ENCODE peak calls at places on chromosomes 1 and 21, in nine cellular contexts. W is breast epithelium; A is cardiac muscle cell; Z is fibroblast of the aortic adventitia; U is endothelial cell; S is CD4-positive, alpha-beta T cell; J is sigmoid colon; B is GM12865; I is AG04450. E is an unnamed sample.

GRCh38 chr1:228980232-228980969 is 245.1 kb downstream of the RHOU start:
- DNase-seq in W (no peak), A (no peak), Z (no peak), U (no peak), S (no peak), J (no peak), B (no peak), I (no peak), E (no peak)

GRCh38 chr1:210724768-210725167 is 396.1 kb downstream of the HHAT start:
- DNase-seq in W (no peak), A (no peak), Z (no peak), U (no peak), S (no peak), J (no peak), B (no peak), I (no peak), E (no peak)

GRCh38 chr1:15736035-15736665 is at the start of gene SLC25A34:
- DNase-seq in W (no peak), A (no peak), Z (no peak), U (no peak), S (no peak), J (no peak), B (no peak), I (no peak), E (no peak)

GRCh38 chr1:150516050-150516591 is 569 bp downstream of the FALEC start:
- DNase-seq in W (no peak), A (no peak), Z (peak), U (no peak), S (no peak), J (no peak), B (peak), I (no peak), E (no peak)

GRCh38 chr1:242847390-242847993 is 323.0 kb upstream of the PLD5 start:
- DNase-seq in W (no peak), A (peak), Z (peak), U (peak), S (no peak), J (no peak), B (peak), I (no peak), E (no peak)

GRCh38 chr1:204426035-204426436 is 14.4 kb upstream of the PPP1R15B start:
- DNase-seq in W (no peak), A (no peak), Z (peak), U (no peak), S (no peak), J (no peak), B (no peak), I (no peak), E (no peak)

GRCh38 chr1:8962812-8963669 is 17.4 kb downstream of the CA6 start:
- DNase-seq in W (no peak), A (peak), Z (peak), U (peak), S (peak), J (no peak), B (peak), I (no peak), E (no peak)

GRCh38 chr1:7095343-7095964 is 310.2 kb downstream of the CAMTA1 start:
- DNase-seq in W (no peak), A (no peak), Z (no peak), U (no peak), S (no peak), J (no peak), B (no peak), I (no peak), E (no peak)

GRCh38 chr1:232111616-232112015 is 485.0 kb downstream of the DISC1 start:
- DNase-seq in W (no peak), A (no peak), Z (peak), U (no peak), S (no peak), J (no peak), B (no peak), I (no peak), E (no peak)

GRCh38 chr1:100325415-100326324 is 26.6 kb upstream of the CDC14A start:
- DNase-seq in W (no peak), A (no peak), Z (no peak), U (no peak), S (no peak), J (no peak), B (no peak), I (no peak), E (no peak)

GRCh38 chr21:44800103-44800502 is 1.5 kb downstream of the UBE2G2 start:
- DNase-seq in W (no peak), A (peak), Z (peak), U (peak), S (no peak), J (no peak), B (peak), I (no peak), E (no peak)

GRCh38 chr1:64955093-64956066 is 11.0 kb downstream of the JAK1 start:
- DNase-seq in W (no peak), A (no peak), Z (no peak), U (no peak), S (peak), J (no peak), B (no peak), I (no peak), E (no peak)
- TF ChIP-seq CTCF in W (no peak), A (no peak), Z (no peak), U (no peak), S (no peak), J (no peak), B (no peak), I (no peak), E (no peak)

GRCh38 chr1:59775480-59775879 is 39.3 kb upstream of the HOOK1 start:
- DNase-seq in W (no peak), A (no peak), Z (no peak), U (no peak), S (no peak), J (no peak), B (no peak), I (no peak), E (no peak)

GRCh38 chr1:59776960-59777852 is 37.5 kb upstream of the HOOK1 start:
- DNase-seq in W (no peak), A (no peak), Z (peak), U (no peak), S (no peak), J (no peak), B (no peak), I (no peak), E (no peak)

GRCh38 chr1:59779949-59780348 is 34.8 kb upstream of the HOOK1 start:
- DNase-seq in W (no peak), A (no peak), Z (no peak), U (no peak), S (no peak), J (no peak), B (no peak), I (no peak), E (no peak)
- TF ChIP-seq CTCF in W (no peak), A (no peak), Z (no peak), U (peak), S (no peak), J (no peak), B (peak), I (no peak), E (no peak)

GRCh38 chr1:109644670-109645069 is 11.2 kb upstream of the GSTM4 start:
- DNase-seq in W (no peak), A (no peak), Z (no peak), U (no peak), S (no peak), J (no peak), B (no peak), I (no peak), E (no peak)

GRCh38 chr1:109653286-109653685 is 2.6 kb upstream of the GSTM4 start:
- DNase-seq in W (no peak), A (no peak), Z (no peak), U (no peak), S (no peak), J (no peak), B (no peak), I (no peak), E (no peak)

GRCh38 chr1:109652446-109652845 is 3.5 kb upstream of the GSTM4 start:
- DNase-seq in W (no peak), A (no peak), Z (no peak), U (no peak), S (no peak), J (no peak), B (no peak), I (no peak), E (no peak)

GRCh38 chr1:109650609-109651008 is 5.3 kb upstream of the GSTM4 start:
- DNase-seq in W (no peak), A (no peak), Z (peak), U (no peak), S (no peak), J (no peak), B (no peak), I (no peak), E (no peak)

DNA sequence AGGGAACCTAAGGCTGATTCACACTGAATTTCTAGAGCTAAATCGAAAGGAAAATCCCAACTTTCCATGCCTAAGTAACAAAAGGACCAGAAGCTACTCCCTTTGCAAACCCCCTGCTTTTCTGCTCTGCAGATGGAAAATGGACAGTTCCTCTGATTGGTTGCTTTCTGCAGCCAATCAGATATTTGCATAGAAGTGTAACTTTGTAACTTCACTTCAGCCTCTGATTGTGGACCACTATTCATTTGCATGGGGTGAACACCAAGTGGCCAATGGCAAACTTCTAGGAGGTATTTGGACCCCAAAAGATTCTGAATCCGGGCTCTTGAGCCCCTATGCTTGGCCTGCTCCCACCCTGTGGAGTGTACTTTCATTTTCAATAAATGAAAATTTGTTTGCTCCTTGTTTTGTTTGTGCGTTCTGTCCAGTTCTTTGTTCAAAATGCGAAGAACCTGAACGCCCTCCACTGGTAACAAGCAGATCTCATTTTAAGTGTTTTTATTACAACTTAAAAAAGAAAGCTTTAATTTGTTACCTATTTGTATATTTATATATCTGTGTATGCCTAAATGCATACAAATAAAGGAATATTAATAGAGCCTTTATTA is 6.4 kb upstream of the GSTM4 start:
- DNase-seq in W (no peak), A (no peak), Z (peak), U (no peak), S (no peak), J (no peak), B (peak), I (no peak), E (no peak)
- TF ChIP-seq CTCF in W (no peak), A (peak), Z (peak), U (no peak), S (no peak), J (no peak), B (peak), I (peak), E (peak)

DNA sequence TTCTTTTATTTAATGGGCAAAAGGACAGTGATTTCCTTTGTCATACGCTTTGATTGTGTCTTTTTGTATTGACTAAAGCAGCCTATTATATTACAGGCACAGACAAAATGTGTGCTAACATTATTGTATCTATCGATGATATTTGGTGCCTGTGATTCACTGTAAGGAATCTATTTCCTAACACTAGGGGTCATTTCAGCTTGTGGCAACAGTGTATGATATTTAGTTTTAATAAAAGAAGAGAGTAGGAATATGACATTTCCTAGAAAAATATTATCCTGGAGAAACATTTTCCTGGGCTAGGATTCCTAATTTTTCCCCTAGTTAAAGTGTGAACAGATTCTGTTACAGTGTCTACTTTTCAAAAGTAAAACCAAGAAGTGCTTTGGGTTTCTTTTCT is 42.8 kb downstream of the TYW3 start:
- DNase-seq in W (no peak), A (no peak), Z (no peak), U (no peak), S (no peak), J (no peak), B (no peak), I (no peak), E (no peak)
- TF ChIP-seq CTCF in W (no peak), A (no peak), Z (no peak), U (no peak), S (no peak), J (no peak), B (no peak), I (peak), E (peak)

GRCh38 chr1:162694911-162695310 is 62.6 kb downstream of the DDR2 start:
- DNase-seq in W (no peak), A (no peak), Z (no peak), U (no peak), S (no peak), J (no peak), B (no peak), I (no peak), E (no peak)

GRCh38 chr1:162696286-162696862 is 64.1 kb downstream of the DDR2 start:
- DNase-seq in W (peak), A (peak), Z (peak), U (peak), S (no peak), J (peak), B (no peak), I (peak), E (peak)

GRCh38 chr1:162697140-162697895 is 65.1 kb downstream of the DDR2 start:
- DNase-seq in W (no peak), A (no peak), Z (peak), U (no peak), S (no peak), J (no peak), B (peak), I (no peak), E (peak)

GRCh38 chr1:162691999-162692575 is 59.8 kb downstream of the DDR2 start:
- DNase-seq in W (no peak), A (no peak), Z (no peak), U (no peak), S (no peak), J (no peak), B (no peak), I (no peak), E (no peak)

GRCh38 chr1:162695687-162696086 is 63.4 kb downstream of the DDR2 start:
- DNase-seq in W (no peak), A (no peak), Z (no peak), U (no peak), S (no peak), J (no peak), B (no peak), I (no peak), E (no peak)
- TF ChIP-seq CTCF in W (no peak), A (no peak), Z (no peak), U (no peak), S (no peak), J (no peak), B (no peak), I (no peak), E (no peak)

DNA sequence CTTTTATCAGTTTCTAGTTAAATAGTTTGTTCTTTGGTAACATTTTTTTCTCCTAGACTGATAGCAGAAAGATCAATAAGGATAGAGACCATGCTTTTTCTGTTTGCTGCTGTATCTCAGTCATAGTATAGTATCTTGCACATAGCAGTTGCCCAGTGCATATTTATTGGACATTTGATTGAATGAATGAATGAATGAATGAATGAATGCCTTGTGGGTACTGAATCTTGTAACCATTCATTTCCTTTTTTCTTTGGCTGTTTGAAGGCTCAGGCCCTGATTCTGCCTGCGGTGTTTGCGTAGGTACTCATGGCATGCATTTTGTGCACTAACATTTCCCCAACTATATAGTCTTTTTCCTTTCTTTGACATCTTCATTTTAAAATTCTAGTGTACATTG is 83.9 kb downstream of the ST3GAL3 start:
- DNase-seq in W (no peak), A (no peak), Z (no peak), U (no peak), S (no peak), J (no peak), B (no peak), I (no peak), E (no peak)
- TF ChIP-seq CTCF in W (no peak), A (no peak), Z (no peak), U (no peak), S (no peak), J (no peak), B (no peak), I (no peak), E (no peak)

GRCh38 chr21:30072496-30072895 is 94.1 kb downstream of the CLDN17 start:
- DNase-seq in W (no peak), A (peak), Z (peak), U (peak), S (no peak), J (no peak), B (peak), I (no peak), E (no peak)
- TF ChIP-seq CTCF in W (no peak), A (peak), Z (peak), U (peak), S (no peak), J (no peak), B (no peak), I (no peak), E (no peak)

GRCh38 chr1:89821322-89822108 is 683 bp downstream of the LRRC8D start:
- DNase-seq in W (no peak), A (peak), Z (no peak), U (peak), S (peak), J (peak), B (peak), I (no peak), E (no peak)
- TF ChIP-seq CTCF in W (no peak), A (no peak), Z (peak), U (no peak), S (no peak), J (no peak), B (no peak), I (no peak), E (no peak)

DNA sequence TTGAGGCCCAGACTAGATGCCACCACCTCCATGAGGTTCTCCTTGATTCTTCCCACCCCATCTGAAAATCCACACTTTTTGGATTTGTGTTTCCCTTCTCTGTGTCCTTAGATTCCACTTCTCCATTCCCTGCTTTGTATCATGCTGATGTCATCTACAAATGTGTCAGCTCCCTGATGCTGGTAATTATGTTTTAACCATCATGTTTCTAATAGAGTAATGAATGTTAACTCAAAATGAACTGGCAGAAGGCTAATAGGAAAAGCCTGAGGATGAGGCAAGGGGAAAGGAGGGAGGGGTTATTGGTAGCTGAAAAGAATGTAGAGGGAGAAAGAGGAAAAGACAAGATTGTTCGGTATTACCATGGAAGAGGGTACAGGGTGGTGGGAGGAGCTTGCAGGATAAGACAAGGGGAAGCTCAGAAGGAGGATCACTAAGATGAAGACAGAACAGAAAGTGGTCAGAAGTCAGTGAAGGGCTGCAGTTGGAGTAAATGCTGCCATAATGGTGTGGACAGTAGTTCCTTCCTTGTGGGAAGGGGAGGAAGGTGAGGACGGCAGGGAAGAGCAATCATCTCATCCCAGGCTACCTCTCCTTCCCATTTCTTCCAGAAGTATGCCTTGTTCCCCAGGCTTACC is 150.9 kb downstream of the ZC3H11B start:
- DNase-seq in W (no peak), A (no peak), Z (no peak), U (no peak), S (no peak), J (no peak), B (peak), I (no peak), E (no peak)
- TF ChIP-seq CTCF in W (no peak), A (no peak), Z (no peak), U (no peak), S (no peak), J (no peak), B (no peak), I (no peak), E (no peak)

DNA sequence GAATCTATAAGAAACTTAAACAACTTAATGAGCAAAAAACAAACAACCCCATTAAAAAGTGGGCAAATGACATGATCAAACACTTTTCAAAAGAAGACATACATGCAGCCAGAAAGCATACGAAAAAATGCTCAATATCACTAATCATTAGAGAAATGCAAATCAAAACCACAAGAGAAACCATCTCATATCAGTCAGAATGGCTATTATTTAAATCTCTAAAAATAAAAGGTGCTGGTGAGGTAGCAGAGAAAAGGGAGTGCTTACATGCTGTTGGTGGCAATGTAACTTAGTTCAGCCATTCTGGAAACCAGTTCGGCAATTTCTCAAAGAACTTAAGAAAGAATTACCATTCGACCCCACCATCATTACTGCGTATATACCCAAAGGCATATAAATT is 147.7 kb downstream of the FAF1 start:
- DNase-seq in W (no peak), A (no peak), Z (no peak), U (no peak), S (no peak), J (no peak), B (peak), I (no peak), E (no peak)
- TF ChIP-seq CTCF in W (no peak), A (no peak), Z (no peak), U (no peak), S (no peak), J (no peak), B (no peak), I (no peak), E (no peak)